ENCODE peak calls at places on chromosome 3, in five cellular contexts. P is activated CD4-positive, alpha-beta T cell treated with anti-CD3 and anti-CD28 coated beads, Interleukin-2, amount 10 ng/mL, durations not matched to agents 7 days and 5 days; L is adrenal gland; M is left cardiac atrium; H is HTR-8/SVneo. C is an unnamed sample.

GRCh38 chr3:48952510-48953118 is 34.0 kb downstream of the ARIH2 start:
- DNase-seq in P (peak; percentile 54), L (peak; percentile 33), M (peak; percentile 26), H (no peak), C (peak; percentile 32)

GRCh38 chr3:84277822-84278221 is 681.0 kb upstream of the CADM2 start:
- DNase-seq in P (no peak), L (no peak), M (no peak), H (no peak), C (no peak)

GRCh38 chr3:197525706-197526105 is 30.1 kb downstream of the BDH1 start:
- DNase-seq in P (no peak), L (no peak), M (no peak), H (no peak), C (no peak)

GRCh38 chr3:17967111-17967510 is 224.7 kb upstream of the TBC1D5 start:
- DNase-seq in P (no peak), L (no peak), M (no peak), H (no peak), C (no peak)

GRCh38 chr3:144112437-144112836 is 140.8 kb downstream of the DIPK2A start:
- DNase-seq in P (no peak), L (no peak), M (no peak), H (no peak), C (no peak)

GRCh38 chr3:112120485-112120836 is 12.6 kb downstream of the GCSAM start:
- DNase-seq in P (peak; percentile 25), L (no peak), M (no peak), H (no peak), C (no peak)

GRCh38 chr3:56347219-56347871 is 120.9 kb downstream of the ERC2 start:
- DNase-seq in P (peak; percentile 36), L (peak; percentile 5), M (no peak), H (no peak), C (peak; percentile 7)

GRCh38 chr3:100698736-100699135 is 10.6 kb upstream of the TFG start:
- DNase-seq in P (no peak), L (no peak), M (no peak), H (no peak), C (no peak)

GRCh38 chr3:80785875-80786274 is 975.6 kb downstream of the GBE1 start:
- DNase-seq in P (no peak), L (no peak), M (no peak), H (no peak), C (no peak)

GRCh38 chr3:47427866-47428265 is 47.0 kb downstream of the PTPN23 start:
- DNase-seq in P (no peak), L (no peak), M (no peak), H (no peak), C (no peak)

GRCh38 chr3:55059027-55059629 is 131.3 kb upstream of the LRTM1 start:
- DNase-seq in P (no peak), L (no peak), M (no peak), H (peak; percentile 6), C (no peak)

GRCh38 chr3:4322635-4323034 is 19.5 kb downstream of the SETMAR start:
- DNase-seq in P (no peak), L (no peak), M (no peak), H (no peak), C (no peak)

GRCh38 chr3:44861412-44862220 is at the start of gene TMEM42:
- DNase-seq in P (peak; percentile 86), L (peak; percentile 89), M (peak; percentile 94), H (peak; percentile 92), C (peak; percentile 98)

GRCh38 chr3:40925228-40925627 is 274.1 kb upstream of the CTNNB1 start:
- DNase-seq in P (no peak), L (no peak), M (no peak), H (no peak), C (no peak)

GRCh38 chr3:52057806-52058099 is 1.4 kb upstream of the DUSP7 start:
- DNase-seq in P (no peak), L (no peak), M (no peak), H (no peak), C (no peak)

GRCh38 chr3:148791296-148791695 is 36.3 kb upstream of the CPB1 start:
- DNase-seq in P (no peak), L (no peak), M (no peak), H (no peak), C (no peak)

GRCh38 chr3:121491683-121492082 is 54.1 kb downstream of the POLQ start:
- DNase-seq in P (no peak), L (no peak), M (no peak), H (no peak), C (no peak)

GRCh38 chr3:196662033-196662432 is 22.5 kb downstream of the NRROS start:
- DNase-seq in P (no peak), L (no peak), M (no peak), H (no peak), C (no peak)

GRCh38 chr3:127630811-127631714 is 2.1 kb downstream of the PODXL2 start:
- DNase-seq in P (no peak), L (no peak), M (no peak), H (no peak), C (no peak)

GRCh38 chr3:78737988-78738387 is 1029.8 kb downstream of the ROBO1 start:
- DNase-seq in P (no peak), L (peak; percentile 32), M (no peak), H (no peak), C (no peak)

GRCh38 chr3:150464684-150465083 is 56.6 kb downstream of the TSC22D2 start:
- DNase-seq in P (no peak), L (no peak), M (no peak), H (no peak), C (no peak)

GRCh38 chr3:146536681-146537080 is 7.7 kb downstream of the PLSCR1 start:
- DNase-seq in P (no peak), L (no peak), M (no peak), H (no peak), C (no peak)

GRCh38 chr3:127632441-127632840 is 3.5 kb downstream of the PODXL2 start:
- DNase-seq in P (no peak), L (no peak), M (no peak), H (no peak), C (no peak)

GRCh38 chr3:15679306-15679705 is 77.8 kb downstream of the BTD start:
- DNase-seq in P (no peak), L (no peak), M (no peak), H (no peak), C (no peak)

GRCh38 chr3:196604548-196604947 is 34.9 kb upstream of the NRROS start:
- DNase-seq in P (peak; percentile 75), L (no peak), M (no peak), H (no peak), C (peak; percentile 48)

GRCh38 chr3:150238995-150239612 is 169.0 kb upstream of the TSC22D2 start:
- DNase-seq in P (no peak), L (no peak), M (no peak), H (no peak), C (no peak)

GRCh38 chr3:43307649-43308048 is 21.3 kb downstream of the SNRK start:
- DNase-seq in P (no peak), L (no peak), M (no peak), H (no peak), C (no peak)

GRCh38 chr3:195129644-195130492 is 141.1 kb downstream of the XXYLT1 start:
- DNase-seq in P (no peak), L (no peak), M (no peak), H (no peak), C (peak; percentile 80)

GRCh38 chr3:21195203-21195602 is 555.8 kb downstream of the ZNF385D start:
- DNase-seq in P (no peak), L (no peak), M (no peak), H (no peak), C (no peak)

GRCh38 chr3:31077021-31077601 is 182.7 kb upstream of the GADL1 start:
- DNase-seq in P (peak; percentile 29), L (peak; percentile 51), M (no peak), H (peak; percentile 37), C (peak; percentile 8)

C was measured in GM20000.